ENCODE peak calls at places on chromosomes 7 and 10, in four cellular contexts. One of them, this sample, is unnamed.

GRCh38 chr7:65983965-65984654 is 2.1 kb upstream of the GUSB start:
- DNase-seq in T1000: no peak
- DNase-seq in caudate nucleus: no peak
- DNase-seq in CMK: no peak
- DNase-seq in this sample: no peak

GRCh38 chr10:15658099-15658702 is 61.5 kb downstream of the ITGA8 start:
- DNase-seq in T1000: no peak
- DNase-seq in CMK: no peak
- DNase-seq in caudate nucleus: no peak
- DNase-seq in this sample: no peak

GRCh38 chr7:115230882-115231508 is 309.1 kb downstream of the MDFIC start:
- DNase-seq in caudate nucleus: no peak
- DNase-seq in CMK: no peak
- DNase-seq in T1000: no peak
- DNase-seq in this sample: no peak

GRCh38 chr10:131269776-131270460 is 41.6 kb downstream of the TCERG1L start:
- DNase-seq in T1000: no peak
- DNase-seq in CMK: no peak
- DNase-seq in caudate nucleus: no peak
- DNase-seq in this sample: no peak

GRCh38 chr10:131165092-131165491 is 146.4 kb downstream of the TCERG1L start:
- DNase-seq in caudate nucleus: no peak
- DNase-seq in T1000: no peak
- DNase-seq in CMK: no peak
- DNase-seq in this sample: no peak

GRCh38 chr10:93568105-93568390 is 1.6 kb downstream of the FFAR4 start:
- DNase-seq in caudate nucleus: no peak
- DNase-seq in CMK: no peak
- DNase-seq in T1000: no peak
- DNase-seq in this sample: no peak

GRCh38 chr7:2860627-2861133 is 16.6 kb upstream of the GNA12 start:
- DNase-seq in caudate nucleus: no peak
- DNase-seq in CMK: no peak
- DNase-seq in T1000: no peak
- DNase-seq in this sample: no peak

GRCh38 chr7:49580000-49580399 is 193.4 kb upstream of the VWC2 start:
- DNase-seq in T1000: no peak
- DNase-seq in caudate nucleus: no peak
- DNase-seq in CMK: no peak
- DNase-seq in this sample: no peak

GRCh38 chr10:48390933-48391845 is 84.7 kb downstream of the MAPK8 start:
- DNase-seq in CMK: no peak
- DNase-seq in T1000: no peak
- DNase-seq in caudate nucleus: no peak
- DNase-seq in this sample: no peak

GRCh38 chr7:134757938-134758337 is 21.5 kb upstream of the CALD1 start:
- DNase-seq in CMK: no peak
- DNase-seq in T1000: no peak
- DNase-seq in caudate nucleus: no peak
- DNase-seq in this sample: no peak

GRCh38 chr10:96765406-96766240 is 45.3 kb upstream of the PIK3AP1 start:
- DNase-seq in caudate nucleus: peak
- DNase-seq in CMK: no peak
- DNase-seq in T1000: no peak
- DNase-seq in this sample: peak

GRCh38 chr7:99098824-99099498 is 44.9 kb downstream of the SMURF1 start:
- DNase-seq in T1000: no peak
- DNase-seq in caudate nucleus: no peak
- DNase-seq in CMK: no peak
- DNase-seq in this sample: no peak